ENCODE peak calls at places on chromosome 17, in seven cellular contexts. G is fibroblast of lung, X is choroid plexus epithelial cell, N is HFF-Myc, V is uterus, F is AG10803, M is lower leg skin. A is an unnamed sample.

GRCh38 chr17:28878981-28879380 is 18.6 kb downstream of the FLOT2 start:
- DNase-seq in G (peak), V (no peak), X (peak), N (no peak), M (no peak), F (peak), A (peak)

GRCh38 chr17:47981462-47981861 is 10.5 kb downstream of the CDK5RAP3 start:
- DNase-seq in V (no peak), N (no peak), F (no peak), G (no peak), X (no peak), M (no peak), A (no peak)

GRCh38 chr17:81550830-81551457 is 1.2 kb downstream of the FAAP100 start:
- DNase-seq in X (no peak), M (no peak), G (no peak), F (no peak), V (no peak), N (no peak), A (no peak)

GRCh38 chr17:57407287-57408063 is 151.2 kb downstream of the MSI2 start:
- DNase-seq in N (no peak), M (no peak), V (no peak), F (no peak), X (no peak), G (no peak), A (no peak)

GRCh38 chr17:3961564-3962047 is 2.6 kb downstream of the ATP2A3 start:
- DNase-seq in F (no peak), M (no peak), V (no peak), G (no peak), X (no peak), N (no peak), A (no peak)

GRCh38 chr17:83128306-83129240 is 49.2 kb downstream of the METRNL start:
- DNase-seq in F (no peak), M (peak), X (no peak), G (no peak), V (no peak), N (no peak), A (no peak)

GRCh38 chr17:15348030-15348429 is 6.6 kb upstream of the TEKT3 start:
- DNase-seq in G (peak), X (peak), M (peak), N (no peak), F (peak), V (no peak), A (peak)

GRCh38 chr17:1905190-1905919 is 75.5 kb downstream of the RPA1 start:
- DNase-seq in X (no peak), N (no peak), V (no peak), M (no peak), F (no peak), G (no peak), A (no peak)

GRCh38 chr17:57515662-57516211 is 229.4 kb downstream of the CCDC182 start:
- DNase-seq in M (no peak), N (no peak), V (no peak), X (no peak), F (no peak), G (no peak), A (no peak)

GRCh38 chr17:19641687-19642372 is 6.7 kb upstream of the ALDH3A2 start:
- DNase-seq in F (no peak), N (no peak), V (no peak), M (no peak), G (no peak), X (no peak), A (no peak)

GRCh38 chr17:10844667-10845387 is 6.9 kb upstream of the PIRT start:
- DNase-seq in F (peak), N (peak), M (peak), X (peak), G (peak), V (peak), A (peak)

GRCh38 chr17:47831934-47832327 is 461 bp downstream of the LRRC46 start:
- DNase-seq in M (no peak), X (no peak), G (no peak), N (no peak), V (no peak), F (no peak), A (no peak)

GRCh38 chr17:8413321-8413720 is 15.7 kb upstream of the RNF222 start:
- DNase-seq in N (no peak), V (no peak), G (no peak), F (no peak), M (no peak), X (no peak), A (no peak)

GRCh38 chr17:61758430-61758829 is 104.9 kb downstream of the BRIP1 start:
- DNase-seq in X (no peak), N (no peak), M (no peak), G (no peak), F (no peak), V (no peak), A (no peak)

GRCh38 chr17:81551458-81552243 is 502 bp downstream of the FAAP100 start:
- DNase-seq in F (peak), V (no peak), M (no peak), N (no peak), G (no peak), X (peak), A (no peak)

GRCh38 chr17:31560836-31561235 is 169.4 kb downstream of the RAB11FIP4 start:
- DNase-seq in G (no peak), X (no peak), V (no peak), F (peak), N (no peak), M (peak), A (no peak)
- H3K4me3 ChIP-seq in G (peak), X (peak), V (peak), F (peak), N (peak), M (no peak), A (peak)

GRCh38 chr17:33560871-33561270 is 267.8 kb upstream of the ASIC2 start:
- DNase-seq in V (no peak), N (no peak), M (no peak), G (no peak), F (no peak), X (no peak), A (no peak)

GRCh38 chr17:33564146-33564545 is 271.1 kb upstream of the ASIC2 start:
- DNase-seq in V (no peak), F (no peak), X (no peak), N (no peak), G (no peak), M (no peak), A (no peak)

GRCh38 chr17:33561935-33562334 is 268.8 kb upstream of the ASIC2 start:
- DNase-seq in X (no peak), V (no peak), M (no peak), N (no peak), F (no peak), G (no peak), A (no peak)

GRCh38 chr17:33560165-33560564 is 267.1 kb upstream of the ASIC2 start:
- DNase-seq in F (peak), N (no peak), X (peak), G (no peak), M (no peak), V (no peak), A (no peak)

DNA sequence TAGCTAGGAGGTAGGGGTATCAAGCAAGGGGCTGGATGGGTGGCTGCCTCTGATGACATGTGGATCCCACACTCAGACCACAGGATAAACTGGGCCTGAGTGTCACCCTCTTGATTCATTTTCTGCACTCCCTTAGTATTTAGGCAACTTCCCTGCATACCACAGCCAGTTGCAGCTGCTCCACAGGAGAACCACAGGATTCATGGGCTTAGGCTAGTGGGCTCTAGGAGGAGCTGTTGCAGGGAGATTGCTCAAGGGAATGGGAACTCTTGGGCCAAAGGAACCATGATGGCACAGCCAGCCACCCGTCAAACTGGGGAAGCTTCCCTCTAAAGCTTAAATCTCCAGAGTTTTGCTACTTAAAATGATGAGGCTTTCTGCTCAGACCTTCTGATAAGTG is 269.7 kb upstream of the ASIC2 start:
- DNase-seq in X (no peak), N (no peak), V (no peak), F (peak), M (no peak), G (no peak), A (no peak)
- TF ChIP-seq CTCF in X (peak), N (no peak), V (no peak), F (no peak), M (no peak), G (no peak), A (no peak)

DNA sequence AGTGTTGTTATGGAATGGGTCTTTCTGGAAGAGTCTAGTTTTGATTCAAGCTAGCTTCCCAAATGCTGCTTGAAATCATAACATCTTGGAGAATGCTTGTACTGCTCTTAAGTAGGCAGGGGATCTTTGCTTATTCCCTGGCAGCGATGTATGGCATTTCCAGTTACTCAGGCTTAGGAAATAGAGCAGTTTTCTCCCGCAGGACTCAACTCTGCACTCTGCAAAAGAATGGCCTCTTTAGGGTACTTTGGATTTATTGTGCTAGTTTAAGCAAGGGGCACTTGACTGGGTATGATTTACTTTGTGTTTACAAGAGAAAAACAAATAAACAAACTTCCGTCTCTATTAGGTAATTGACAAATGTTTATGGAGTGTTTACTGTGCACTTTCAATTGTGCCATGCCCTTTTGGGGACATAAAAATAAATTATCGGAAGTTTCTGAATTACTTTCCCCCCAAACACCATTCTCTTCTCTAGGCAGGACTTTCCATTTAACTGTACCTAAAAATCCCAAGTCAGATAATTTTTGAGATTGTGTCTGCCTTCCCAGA is 164.0 kb downstream of the MAP2K6 start:
- DNase-seq in F (no peak), V (no peak), N (no peak), M (no peak), G (no peak), X (no peak), A (no peak)
- H3K4me3 ChIP-seq in F (no peak), V (no peak), N (no peak), M (no peak), G (no peak), X (no peak), A (no peak)

GRCh38 chr17:876272-876671 is 94.1 kb downstream of the MRM3 start:
- DNase-seq in M (no peak), N (no peak), X (no peak), F (no peak), V (no peak), G (no peak), A (no peak)

GRCh38 chr17:880074-880870 is 98.1 kb downstream of the MRM3 start:
- DNase-seq in M (no peak), G (no peak), N (no peak), V (peak), F (no peak), X (peak), A (no peak)

GRCh38 chr17:880871-881269 is 98.7 kb downstream of the NXN start:
- DNase-seq in V (no peak), N (no peak), G (no peak), X (no peak), M (no peak), F (no peak), A (no peak)

GRCh38 chr17:882827-883585 is 96.6 kb downstream of the NXN start:
- DNase-seq in X (peak), G (peak), F (peak), V (peak), N (no peak), M (no peak), A (no peak)

GRCh38 chr17:879546-879945 is 97.4 kb downstream of the MRM3 start:
- DNase-seq in V (peak), G (peak), M (peak), X (peak), N (no peak), F (peak), A (peak)
- TF ChIP-seq CTCF in V (peak), G (peak), M (no peak), X (peak), N (no peak), F (peak), A (peak)

GRCh38 chr17:77470800-77471733 is 330.3 kb downstream of the SEC14L1 start:
- DNase-seq in N (no peak), X (peak), M (no peak), V (peak), G (peak), F (no peak), A (no peak)

GRCh38 chr17:77471984-77472836 is 331.4 kb downstream of the SEC14L1 start:
- DNase-seq in N (no peak), F (peak), M (no peak), V (peak), G (peak), X (peak), A (peak)

GRCh38 chr17:77472837-77473214 is 332.1 kb downstream of the SEC14L1 start:
- DNase-seq in M (no peak), V (no peak), N (no peak), F (no peak), X (no peak), G (no peak), A (no peak)

GRCh38 chr17:77468897-77469296 is 328.1 kb downstream of the SEC14L1 start:
- DNase-seq in V (no peak), M (no peak), F (no peak), G (no peak), X (no peak), N (no peak), A (no peak)

DNA sequence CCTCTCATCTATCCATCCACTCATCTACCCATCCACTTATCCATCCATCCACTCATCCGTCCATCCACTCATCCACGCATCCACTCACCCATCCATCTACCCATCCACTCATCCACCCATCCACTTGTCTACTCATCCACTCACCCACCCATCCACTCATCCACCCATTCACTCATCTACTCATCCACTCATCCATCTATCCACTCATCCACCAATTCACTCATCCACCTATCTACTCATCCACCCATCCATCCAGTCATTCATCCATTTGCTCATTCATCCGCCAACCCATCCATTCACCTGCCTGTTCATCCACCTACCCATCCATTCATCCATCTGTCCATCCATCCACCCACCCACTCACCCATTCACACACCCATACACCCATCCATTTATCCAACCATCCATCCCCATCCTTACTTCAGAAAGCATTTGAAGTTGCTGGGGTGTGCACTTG is 329.6 kb downstream of the SEC14L1 start:
- DNase-seq in N (no peak), F (no peak), G (no peak), X (no peak), M (no peak), V (no peak), A (no peak)
- H3K4me3 ChIP-seq in N (no peak), F (no peak), G (no peak), X (no peak), M (no peak), V (no peak), A (no peak)

DNA sequence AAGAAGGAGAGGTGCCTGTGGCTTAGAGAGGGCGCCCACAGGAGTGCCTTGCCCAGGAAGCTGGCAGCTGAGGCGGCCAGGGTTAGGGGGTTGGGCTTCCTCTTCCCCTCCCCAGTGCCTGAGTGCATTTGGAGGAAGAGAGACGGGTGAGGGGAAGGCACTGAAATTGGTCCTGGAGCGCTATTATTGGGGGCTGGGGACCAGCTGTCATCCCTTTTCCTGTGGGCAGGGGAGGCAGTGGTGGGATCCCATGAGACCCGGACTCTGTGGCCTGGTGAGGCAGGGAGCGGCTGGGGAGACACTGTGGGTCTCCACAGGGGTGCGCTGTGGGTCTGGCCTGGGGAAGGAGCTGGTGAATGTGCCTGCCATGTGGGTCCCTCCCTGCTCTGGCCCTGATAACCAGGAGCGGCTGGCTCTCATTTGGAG is 259.7 kb downstream of the SEC14L1 start:
- DNase-seq in G (no peak), F (peak), X (peak), V (no peak), N (no peak), M (no peak), A (no peak)
- TF ChIP-seq CTCF in G (peak), F (peak), X (peak), V (peak), N (peak), M (no peak), A (peak)

GRCh38 chr17:27245230-27245696 is 48.7 kb upstream of the WSB1 start:
- DNase-seq in G (peak), N (peak), M (peak), F (peak), V (peak), X (peak), A (no peak)
- H3K4me3 ChIP-seq in G (peak), N (no peak), M (no peak), F (peak), V (no peak), X (peak), A (no peak)

GRCh38 chr17:63816669-63817068 is 10.6 kb upstream of the PSMC5 start:
- DNase-seq in F (no peak), G (peak), N (no peak), V (no peak), M (no peak), X (no peak), A (no peak)

GRCh38 chr17:63816123-63816522 is 11.1 kb upstream of the PSMC5 start:
- DNase-seq in M (no peak), X (no peak), F (no peak), G (no peak), V (no peak), N (no peak), A (no peak)

GRCh38 chr17:63819131-63819530 is 8.1 kb upstream of the PSMC5 start:
- DNase-seq in G (no peak), M (no peak), X (no peak), N (no peak), V (no peak), F (no peak), A (no peak)

GRCh38 chr17:63819585-63820537 is 7.4 kb upstream of the PSMC5 start:
- DNase-seq in F (no peak), X (no peak), V (no peak), G (no peak), N (no peak), M (no peak), A (no peak)

DNA sequence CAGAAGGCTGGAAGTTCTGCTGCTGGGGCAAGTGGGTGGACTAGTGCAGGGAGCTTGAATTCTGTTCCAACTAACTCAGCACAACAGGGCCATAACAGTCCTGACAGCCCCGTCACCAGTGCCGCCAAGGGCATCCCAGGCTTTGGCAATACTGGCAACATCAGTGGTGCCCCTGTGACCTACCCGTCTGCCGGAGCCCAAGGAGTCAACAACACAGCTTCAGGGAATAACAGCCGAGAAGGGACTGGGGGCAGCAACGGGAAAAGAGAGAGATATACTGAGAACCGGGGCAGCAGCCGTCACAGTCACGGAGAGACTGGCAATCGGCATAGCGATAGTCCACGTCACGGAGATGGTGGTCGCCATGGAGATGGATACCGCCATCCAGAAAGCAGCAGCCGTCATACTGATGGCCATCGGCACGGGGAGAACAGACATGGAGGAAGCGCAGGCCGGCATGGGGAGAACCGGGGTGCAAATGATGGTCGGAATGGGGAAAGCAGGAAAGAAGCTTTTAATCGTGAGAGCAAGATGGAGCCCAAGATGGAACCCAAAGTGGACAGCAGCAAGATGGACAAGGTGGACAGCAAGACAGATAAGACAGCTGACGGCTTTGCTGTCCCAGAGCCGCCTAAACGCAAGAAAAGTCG is 9.4 kb upstream of the PSMC5 start:
- DNase-seq in V (no peak), N (no peak), X (no peak), F (no peak), G (no peak), M (no peak), A (no peak)
- TF ChIP-seq CTCF in V (no peak), N (no peak), X (no peak), F (no peak), G (no peak), M (no peak), A (no peak)

GRCh38 chr17:16584273-16584995 is 15.4 kb upstream of the ZNF287 start:
- DNase-seq in G (peak), F (peak), X (peak), N (peak), V (peak), M (peak), A (peak)
- H3K4me3 ChIP-seq in G (no peak), F (peak), X (peak), N (peak), V (peak), M (no peak), A (peak)

A was measured in astrocyte of the cerebellum.